ENCODE peak calls at places on chromosomes 13 and 19, in six cellular contexts. T, Z, U, R, M and X are unnamed samples.

GRCh38 chr19:7072541-7072940 is 3.0 kb downstream of the ZNF557 start:
- DNase-seq in M (no peak), T (no peak), U (no peak), Z (no peak), R (no peak), X (no peak)

GRCh38 chr19:3550947-3551807 is 6.2 kb downstream of the MFSD12 start:
- DNase-seq in Z (no peak), T (no peak), R (no peak), M (no peak), U (no peak), X (no peak)

GRCh38 chr19:5090780-5091575 is 122.1 kb downstream of the KDM4B start:
- DNase-seq in T (no peak), Z (no peak), R (no peak), M (no peak), U (peak), X (no peak)

GRCh38 chr13:50757021-50757420 is 86.5 kb downstream of the DLEU7 start:
- DNase-seq in R (no peak), U (no peak), Z (no peak), T (no peak), M (no peak), X (no peak)

GRCh38 chr19:17681505-17682125 is 6.5 kb downstream of the UNC13A start:
- DNase-seq in T (no peak), R (no peak), Z (peak), U (peak), M (no peak), X (no peak)

GRCh38 chr13:99656843-99657506 is 155.7 kb downstream of the TM9SF2 start:
- DNase-seq in Z (no peak), R (no peak), T (no peak), U (no peak), M (no peak), X (no peak)

GRCh38 chr13:113786262-113786841 is 27.3 kb downstream of the TMEM255B start:
- DNase-seq in U (peak), T (no peak), R (no peak), Z (no peak), M (no peak), X (peak)

GRCh38 chr13:31927219-31927653 is 104.3 kb upstream of the FRY start:
- DNase-seq in Z (no peak), R (peak), U (no peak), M (peak), T (no peak), X (no peak)

GRCh38 chr13:52599853-52600603 is 42.2 kb upstream of the HNRNPA1L2 start:
- DNase-seq in T (no peak), U (peak), R (peak), Z (no peak), M (no peak), X (peak)

GRCh38 chr13:40439928-40440327 is 226.5 kb downstream of the FOXO1 start:
- DNase-seq in R (no peak), M (no peak), Z (no peak), T (no peak), U (no peak), X (no peak)

GRCh38 chr13:110017379-110017778 is 231.0 kb upstream of the IRS2 start:
- DNase-seq in U (peak), R (no peak), T (no peak), Z (no peak), M (no peak), X (peak)

GRCh38 chr19:4066176-4066606 is 508 bp downstream of the ZBTB7A start:
- DNase-seq in Z (peak), T (no peak), R (no peak), M (no peak), U (no peak), X (no peak)

GRCh38 chr13:69970521-69970920 is 137.1 kb upstream of the ATXN8OS start:
- DNase-seq in M (no peak), T (no peak), U (no peak), Z (no peak), R (no peak), X (no peak)

GRCh38 chr19:17779281-17779930 is 15.5 kb upstream of the B3GNT3 start:
- DNase-seq in T (no peak), R (no peak), Z (no peak), U (peak), M (no peak), X (no peak)

GRCh38 chr13:51520524-51520923 is 63.7 kb upstream of the WDFY2 start:
- DNase-seq in T (no peak), R (no peak), M (no peak), Z (no peak), U (peak), X (no peak)